ENCODE peak calls at places on chromosome 9, in four cellular contexts. D is IMR-90; M is activated CD8-positive, alpha-beta T cell treated with anti-CD3 and anti-CD28 coated beads for 36 hours; I is T-helper 2 cell. Q is an unnamed sample.

GRCh38 chr9:14349141-14349817 is 35.3 kb upstream of the NFIB start:
- DNase-seq in D (no peak), M (no peak), I (no peak), Q (no peak)

GRCh38 chr9:76521906-76522305 is 62.9 kb downstream of the GCNT1 start:
- DNase-seq in M (no peak), I (no peak), D (no peak), Q (no peak)

GRCh38 chr9:16689352-16689938 is 181.0 kb downstream of the BNC2 start:
- DNase-seq in I (no peak), D (peak), M (no peak), Q (no peak)

GRCh38 chr9:104915049-104915448 is 12.9 kb downstream of the ABCA1 start:
- DNase-seq in I (no peak), D (no peak), M (no peak), Q (no peak)

GRCh38 chr9:92634712-92635605 is 35.0 kb downstream of the IPPK start:
- DNase-seq in M (peak), I (peak), D (peak), Q (peak)

GRCh38 chr9:37839491-37840461 is 39.2 kb downstream of the DCAF10 start:
- DNase-seq in I (no peak), M (no peak), D (peak), Q (no peak)

GRCh38 chr9:20604561-20604960 is 17.7 kb downstream of the MLLT3 start:
- DNase-seq in M (no peak), D (peak), I (no peak), Q (no peak)

GRCh38 chr9:131656356-131657030 is 83.4 kb downstream of the RAPGEF1 start:
- DNase-seq in M (peak), D (no peak), I (peak), Q (no peak)

GRCh38 chr9:122179054-122179689 is 19.5 kb downstream of the MORN5 start:
- DNase-seq in D (no peak), M (no peak), I (no peak), Q (no peak)

GRCh38 chr9:132645306-132645705 is 24.5 kb downstream of the DDX31 start:
- DNase-seq in I (no peak), D (no peak), M (no peak), Q (no peak)

GRCh38 chr9:38207247-38207778 is 138.3 kb upstream of the SHB start:
- DNase-seq in I (no peak), D (no peak), M (no peak), Q (no peak)

GRCh38 chr9:95078934-95079333 is 238.6 kb downstream of the FANCC start:
- DNase-seq in I (no peak), D (no peak), M (no peak), Q (no peak)

GRCh38 chr9:109487247-109487646 is 10.9 kb downstream of the PTPN3 start:
- DNase-seq in I (no peak), D (no peak), M (no peak), Q (no peak)

GRCh38 chr9:4197548-4197947 is 102.3 kb downstream of the GLIS3 start:
- DNase-seq in I (no peak), M (peak), D (no peak), Q (no peak)

GRCh38 chr9:124399323-124399962 is 15.8 kb downstream of the PSMB7 start:
- DNase-seq in M (no peak), I (no peak), D (peak), Q (no peak)

GRCh38 chr9:4821133-4821532 is 28.4 kb downstream of the RCL1 start:
- DNase-seq in D (no peak), M (no peak), I (no peak), Q (no peak)

GRCh38 chr9:126158591-126159519 is 167.8 kb upstream of the MVB12B start:
- DNase-seq in M (no peak), D (no peak), I (no peak), Q (no peak)

GRCh38 chr9:32954642-32955041 is 46.8 kb downstream of the APTX start:
- DNase-seq in I (no peak), D (peak), M (no peak), Q (no peak)

GRCh38 chr9:91711755-91712591 is 238.1 kb downstream of the ROR2 start:
- DNase-seq in D (peak), M (peak), I (peak), Q (no peak)

GRCh38 chr9:91001146-91001611 is 199.6 kb downstream of the SYK start:
- DNase-seq in I (no peak), M (no peak), D (peak), Q (no peak)

GRCh38 chr9:72937545-72937944 is 15.3 kb downstream of the ALDH1A1 start:
- DNase-seq in M (no peak), D (no peak), I (no peak), Q (no peak)

GRCh38 chr9:100064872-100065581 is 33.8 kb downstream of the ERP44 start:
- DNase-seq in D (peak), I (no peak), M (no peak), Q (no peak)

GRCh38 chr9:126418608-126419007 is 92.0 kb downstream of the MVB12B start:
- DNase-seq in I (no peak), M (no peak), D (no peak), Q (no peak)

GRCh38 chr9:130399768-130400167 is 45.0 kb upstream of the ASS1 start:
- DNase-seq in D (no peak), I (no peak), M (no peak), Q (no peak)

GRCh38 chr9:27784999-27785713 is 211.9 kb upstream of the C9orf72 start:
- DNase-seq in M (peak), I (no peak), D (no peak), Q (no peak)

GRCh38 chr9:18543406-18543965 is 69.5 kb downstream of the ADAMTSL1 start:
- DNase-seq in M (no peak), I (no peak), D (peak), Q (no peak)

GRCh38 chr9:96619109-96619435 is 571 bp downstream of the CDC14B start:
- DNase-seq in I (no peak), D (no peak), M (no peak), Q (no peak)

GRCh38 chr9:71929223-71929622 is 17.8 kb downstream of the C9orf85 start:
- DNase-seq in D (peak), M (no peak), I (no peak), Q (no peak)

GRCh38 chr9:20479419-20480155 is 142.7 kb downstream of the MLLT3 start:
- DNase-seq in D (peak), I (no peak), M (no peak), Q (no peak)

GRCh38 chr9:34991833-34992375 is 2.4 kb downstream of the DNAJB5 start:
- DNase-seq in D (no peak), M (peak), I (no peak), Q (no peak)

GRCh38 chr9:38332625-38333024 is 59.9 kb upstream of the ALDH1B1 start:
- DNase-seq in I (no peak), M (no peak), D (no peak), Q (no peak)

GRCh38 chr9:93091056-93091452 is 5.0 kb upstream of the CARD19 start:
- DNase-seq in M (no peak), D (no peak), I (no peak), Q (no peak)

GRCh38 chr9:137945581-137945980 is 68.0 kb downstream of the CACNA1B start:
- DNase-seq in D (no peak), I (no peak), M (no peak), Q (no peak)